ENCODE peak calls at places on chromosomes 12 and 14, in six cellular contexts. N is IMR-90, W is mesenchymal stem cell, Q is H9, S is neuronal stem cell, U is H1. P is an unnamed sample.

GRCh38 chr12:112126000-112126431 is 656 bp downstream of the TRAFD1 start:
- DNase-seq in N (no peak), W (peak), Q (peak), S (no peak), U (no peak), P (no peak)

GRCh38 chr12:81128930-81129554 is 51.2 kb downstream of the ACSS3 start:
- DNase-seq in N (peak), W (peak), Q (peak), S (peak), U (no peak), P (peak)

GRCh38 chr14:21669284-21669683 is 4.3 kb downstream of the OR4E1 start:
- DNase-seq in N (no peak), W (no peak), Q (no peak), S (no peak), U (no peak), P (no peak)

GRCh38 chr12:49974231-49974675 is 1.5 kb downstream of the AQP6 start:
- DNase-seq in N (peak), W (peak), Q (peak), S (no peak), U (peak), P (peak)

GRCh38 chr12:85310456-85311076 is 30.5 kb downstream of the ALX1 start:
- DNase-seq in N (peak), W (peak), Q (no peak), S (no peak), U (no peak), P (no peak)

GRCh38 chr14:104422301-104423223 is 157.0 kb upstream of the C14orf180 start:
- DNase-seq in N (no peak), W (no peak), Q (no peak), S (no peak), U (no peak), P (no peak)

GRCh38 chr12:57838594-57839302 is 7.8 kb downstream of the CTDSP2 start:
- DNase-seq in N (peak), W (no peak), Q (no peak), S (no peak), U (no peak), P (no peak)

GRCh38 chr12:6316921-6317692 is 6.6 kb downstream of the PLEKHG6 start:
- DNase-seq in N (no peak), W (no peak), Q (peak), S (no peak), U (no peak), P (no peak)

GRCh38 chr12:42002563-42002962 is 142.1 kb downstream of the GXYLT1 start:
- DNase-seq in N (no peak), W (no peak), Q (no peak), S (no peak), U (no peak), P (no peak)

GRCh38 chr12:57591567-57592325 is 754 bp downstream of the PIP4K2C start:
- DNase-seq in N (peak), W (peak), Q (no peak), S (no peak), U (peak), P (peak)

GRCh38 chr12:102847131-102847530 is 69.9 kb downstream of the PAH start:
- DNase-seq in N (no peak), W (no peak), Q (no peak), S (no peak), U (no peak), P (no peak)

GRCh38 chr12:102407776-102408486 is 72.4 kb downstream of the IGF1 start:
- DNase-seq in N (peak), W (no peak), Q (no peak), S (no peak), U (no peak), P (no peak)

GRCh38 chr14:65833256-65833880 is 420.8 kb downstream of the FUT8 start:
- DNase-seq in N (no peak), W (no peak), Q (no peak), S (no peak), U (no peak), P (no peak)

GRCh38 chr14:32201196-32201815 is 539 bp upstream of the RNU6-7 start:
- DNase-seq in N (peak), W (peak), Q (peak), S (peak), U (peak), P (peak)

GRCh38 chr14:92546347-92547053 is 32.9 kb downstream of the RIN3 start:
- DNase-seq in N (peak), W (peak), Q (no peak), S (no peak), U (no peak), P (no peak)

GRCh38 chr12:9661720-9662119 is 7.8 kb upstream of the CLEC2D start:
- DNase-seq in N (no peak), W (no peak), Q (no peak), S (no peak), U (no peak), P (no peak)

GRCh38 chr12:41190360-41190759 is 2.2 kb downstream of the PDZRN4 start:
- DNase-seq in N (no peak), W (peak), Q (peak), S (no peak), U (no peak), P (peak)

GRCh38 chr14:60951781-60952435 is 29.0 kb downstream of the TRMT5 start:
- DNase-seq in N (no peak), W (no peak), Q (no peak), S (no peak), U (no peak), P (no peak)

GRCh38 chr12:94710933-94711332 is 60.6 kb upstream of the TMCC3 start:
- DNase-seq in N (peak), W (no peak), Q (peak), S (no peak), U (no peak), P (no peak)

GRCh38 chr12:18556081-18556645 is 181.6 kb downstream of the PLCZ1 start:
- DNase-seq in N (peak), W (no peak), Q (no peak), S (no peak), U (no peak), P (peak)

GRCh38 chr12:65232490-65233077 is 45.9 kb upstream of the MSRB3 start:
- DNase-seq in N (peak), W (peak), Q (no peak), S (no peak), U (no peak), P (no peak)

GRCh38 chr12:65885312-65885711 is 61.0 kb downstream of the HMGA2 start:
- DNase-seq in N (peak), W (no peak), Q (no peak), S (no peak), U (no peak), P (no peak)

GRCh38 chr12:90682398-90682797 is 272.6 kb downstream of the CCER1 start:
- DNase-seq in N (peak), W (no peak), Q (no peak), S (no peak), U (no peak), P (no peak)

GRCh38 chr12:47858511-47859266 is 39.0 kb upstream of the HDAC7 start:
- DNase-seq in N (no peak), W (no peak), Q (peak), S (no peak), U (no peak), P (no peak)

GRCh38 chr12:28814246-28814645 is 334.8 kb upstream of the FAR2 start:
- DNase-seq in N (no peak), W (no peak), Q (no peak), S (no peak), U (no peak), P (peak)

GRCh38 chr12:4190376-4191063 is 83.0 kb upstream of the CCND2 start:
- DNase-seq in N (no peak), W (no peak), Q (no peak), S (no peak), U (no peak), P (no peak)

GRCh38 chr12:26833692-26834168 is 736 bp upstream of the ITPR2 start:
- DNase-seq in N (peak), W (peak), Q (peak), S (peak), U (peak), P (peak)

DNA sequence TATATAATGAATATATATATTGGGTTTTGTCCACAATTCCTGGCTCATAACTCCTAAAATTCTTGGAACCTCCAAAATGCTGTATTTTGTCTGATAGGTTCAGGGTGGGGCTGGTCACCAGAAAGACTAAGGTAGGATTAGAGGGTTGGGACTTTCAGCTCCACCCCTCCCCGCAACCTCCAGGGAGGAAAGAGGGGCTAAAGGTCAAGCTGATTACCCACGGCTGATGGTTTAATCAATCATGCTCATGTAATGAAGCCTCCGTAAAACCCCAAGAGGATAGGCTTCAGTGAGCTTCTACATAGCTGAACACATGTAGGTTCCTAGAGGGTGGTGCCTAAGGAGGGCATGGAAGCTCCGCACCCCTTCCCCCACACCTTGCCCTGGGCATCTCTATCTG is 60.0 kb downstream of the DGLUCY start:
- DNase-seq in N (no peak), W (no peak), Q (no peak), S (no peak), U (no peak), P (no peak)
- H3K4me2 ChIP-seq in N (no peak), W (no peak), Q (no peak), S (no peak), U (no peak), P (no peak)

GRCh38 chr12:119693511-119693910 is 25.6 kb downstream of the PRKAB1 start:
- DNase-seq in N (no peak), W (no peak), Q (no peak), S (no peak), U (no peak), P (no peak)

GRCh38 chr12:119694111-119694510 is 26.2 kb downstream of the PRKAB1 start:
- DNase-seq in N (no peak), W (no peak), Q (no peak), S (no peak), U (no peak), P (no peak)

GRCh38 chr12:119693006-119693405 is 25.1 kb downstream of the PRKAB1 start:
- DNase-seq in N (peak), W (peak), Q (no peak), S (no peak), U (no peak), P (no peak)

GRCh38 chr12:119691202-119691846 is 23.4 kb downstream of the PRKAB1 start:
- DNase-seq in N (no peak), W (no peak), Q (no peak), S (no peak), U (no peak), P (no peak)

DNA sequence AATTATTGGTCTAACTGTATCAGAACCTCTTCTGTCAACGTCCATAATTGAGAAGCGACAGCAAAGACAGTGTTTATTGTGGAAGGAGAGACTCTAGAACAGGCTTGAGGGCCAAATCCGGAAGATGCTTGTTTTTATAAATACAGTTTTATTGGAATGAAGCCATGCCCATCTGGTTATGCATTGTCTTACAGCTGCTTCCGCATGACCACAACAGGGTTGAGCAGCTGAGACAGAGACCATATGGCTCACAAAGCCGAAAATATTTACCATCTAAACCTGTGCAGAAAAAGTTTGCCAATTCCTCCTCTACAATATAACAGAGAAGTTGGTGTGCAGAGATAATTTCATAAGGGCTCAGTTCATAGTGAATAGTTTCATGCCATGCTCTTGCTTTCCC is 24.5 kb downstream of the PRKAB1 start:
- DNase-seq in N (peak), W (no peak), Q (no peak), S (no peak), U (no peak), P (no peak)
- H3K14ac ChIP-seq in N (no peak), W (no peak), Q (no peak), S (no peak), U (no peak), P (no peak)

GRCh38 chr14:72665259-72665658 is 228.6 kb downstream of the DPF3 start:
- DNase-seq in N (peak), W (peak), Q (no peak), S (no peak), U (no peak), P (peak)
- H3K4me2 ChIP-seq in N (peak), W (no peak), Q (no peak), S (no peak), U (no peak), P (no peak)

GRCh38 chr14:106129274-106129673 is 602.9 kb downstream of the TMEM121 start:
- DNase-seq in N (no peak), W (no peak), Q (no peak), S (no peak), U (no peak), P (no peak)
- H3K14ac ChIP-seq in N (no peak), W (no peak), Q (no peak), S (no peak), U (no peak), P (no peak)

DNA sequence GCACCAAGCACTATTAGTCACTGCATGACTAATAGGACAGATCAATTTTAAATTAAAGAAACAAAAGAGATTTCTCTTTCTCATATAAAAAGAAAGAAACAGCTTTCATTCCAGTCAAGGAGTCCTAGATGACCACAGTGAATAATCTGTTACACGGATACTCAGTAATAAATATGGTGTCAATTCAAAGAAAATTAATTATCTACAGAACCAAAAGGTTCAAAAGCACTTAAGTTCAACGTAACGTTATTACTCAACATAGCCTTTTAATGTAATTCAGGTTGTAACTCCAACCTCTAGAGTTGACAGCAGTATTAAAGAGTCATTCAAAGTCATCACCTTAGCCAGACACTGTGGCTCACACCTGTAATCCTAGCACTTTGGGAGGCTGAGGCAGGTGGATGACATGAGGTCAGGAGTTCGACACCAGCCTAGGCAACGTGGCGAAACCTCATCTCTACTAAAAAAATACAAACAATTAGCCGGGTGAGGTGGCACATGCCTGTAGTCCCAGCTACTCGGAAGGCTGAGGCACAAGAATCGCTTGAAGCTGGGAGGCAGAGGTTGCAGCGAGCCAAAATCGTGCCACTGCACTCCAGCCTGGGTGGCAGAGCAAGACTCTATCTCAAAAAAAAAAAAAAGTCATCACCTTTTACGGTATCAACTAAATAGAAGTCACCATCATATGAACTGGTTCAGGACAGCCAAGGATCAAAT is 4.4 kb downstream of the PPTC7 start:
- DNase-seq in N (no peak), W (no peak), Q (no peak), S (no peak), U (no peak), P (no peak)
- H3K4me2 ChIP-seq in N (peak), W (no peak), Q (peak), S (no peak), U (peak), P (no peak)